ENCODE peak calls at places on chromosomes 4 and X, in eight cellular contexts. F, L, A, J, G, R, H and B are unnamed samples.

GRCh38 chr4:76960014-76960413 is 10.5 kb downstream of the SEPTIN11 start:
- ATAC-seq in F (no peak), L (no peak), A (no peak), J (peak; percentile 90), G (no peak), R (no peak), H (no peak), B (no peak)

GRCh38 chr4:139167774-139168444 is 9.1 kb downstream of the ELF2 start:
- ATAC-seq in F (peak; percentile 80), L (peak; percentile 76), A (peak; percentile 55), J (peak; percentile 69), G (peak; percentile 91), R (peak; percentile 80), H (peak; percentile 49), B (peak; percentile 66)

GRCh38 chr4:148397006-148397673 is 45.1 kb downstream of the NR3C2 start:
- ATAC-seq in F (no peak), L (no peak), A (no peak), J (no peak), G (no peak), R (no peak), H (no peak), B (no peak)

GRCh38 chr4:66691101-66691500 is 854.2 kb downstream of the CENPC start:
- ATAC-seq in F (no peak), L (no peak), A (no peak), J (no peak), G (peak; percentile 55), R (no peak), H (peak; percentile 72), B (no peak)

GRCh38 chrX:150790021-150790420 is 96.8 kb downstream of the MTMR1 start:
- ATAC-seq in F (no peak), L (no peak), A (no peak), J (no peak), G (no peak), R (no peak), H (no peak), B (no peak)

GRCh38 chrX:13485167-13485566 is 84.2 kb upstream of the EGFL6 start:
- ATAC-seq in F (no peak), L (no peak), A (no peak), J (no peak), G (no peak), R (no peak), H (no peak), B (no peak)

GRCh38 chr4:185142563-185142910 is 529 bp upstream of the SLC25A4 start:
- ATAC-seq in F (no peak), L (no peak), A (no peak), J (peak; percentile 45), G (no peak), R (no peak), H (no peak), B (peak; percentile 23)

GRCh38 chr4:128812360-128812958 is 3.0 kb downstream of the JADE1 start:
- ATAC-seq in F (no peak), L (peak; percentile 1), A (no peak), J (peak; percentile 1), G (peak; percentile 7), R (peak; percentile 22), H (peak; percentile 2), B (peak; percentile 4)

GRCh38 chrX:154327026-154327820 is 31.6 kb downstream of the TKTL1 start:
- ATAC-seq in F (no peak), L (peak; percentile 30), A (no peak), J (peak; percentile 34), G (no peak), R (no peak), H (no peak), B (no peak)

GRCh38 chrX:42094208-42094607 is 170.9 kb upstream of the CASK start:
- ATAC-seq in F (no peak), L (no peak), A (no peak), J (peak; percentile 77), G (no peak), R (no peak), H (no peak), B (no peak)

GRCh38 chr4:123783091-123783765 is 386.6 kb downstream of the SPRY1 start:
- ATAC-seq in F (no peak), L (no peak), A (no peak), J (no peak), G (no peak), R (no peak), H (no peak), B (no peak)

GRCh38 chr4:48116582-48116981 is 17.5 kb downstream of the TXK start:
- ATAC-seq in F (no peak), L (no peak), A (peak; percentile 15), J (peak; percentile 26), G (no peak), R (no peak), H (peak; percentile 84), B (no peak)

GRCh38 chr4:146638801-146639351 is at the start of gene POU4F2:
- ATAC-seq in F (no peak), L (no peak), A (no peak), J (no peak), G (no peak), R (no peak), H (peak; percentile 64), B (no peak)

GRCh38 chr4:70833701-70834100 is 6.0 kb downstream of the GRSF1 start:
- ATAC-seq in F (no peak), L (no peak), A (no peak), J (no peak), G (no peak), R (no peak), H (no peak), B (no peak)
- H3K36me3 ChIP-seq in F (peaks cover 56% of the 10 kb centered on the region), L (peaks cover 75% of the 10 kb centered on the region), A (peaks cover 34% of the 10 kb centered on the region), J (peaks cover 41% of the 10 kb centered on the region), G (peaks cover 50% of the 10 kb centered on the region), R (peaks cover 20% of the 10 kb centered on the region), H (peaks cover 37% of the 10 kb centered on the region), B (peaks cover 74% of the 10 kb centered on the region)

DNA sequence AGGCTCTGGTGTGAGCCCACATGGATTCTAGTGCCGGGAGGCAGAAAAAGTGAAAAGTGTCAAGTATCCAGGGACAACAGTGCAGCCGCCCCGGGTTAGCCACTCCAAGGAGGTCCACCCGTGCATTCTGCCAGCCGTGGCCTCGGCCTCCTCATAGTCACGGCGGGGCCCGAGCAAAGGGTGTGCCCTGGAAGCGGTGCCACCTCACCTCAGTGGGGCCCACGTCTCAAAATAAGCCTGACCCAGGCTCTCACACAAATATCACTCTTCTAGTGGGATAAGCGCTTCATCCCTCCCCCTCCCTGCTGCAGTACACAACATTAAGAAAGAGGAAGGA is 427 bp upstream of the KLHL13 start:
- ATAC-seq in F (peak; percentile 55), L (peak; percentile 58), A (no peak), J (peak; percentile 44), G (no peak), R (peak; percentile 64), H (peak; percentile 17), B (peak; percentile 42)
- TF ChIP-seq POLR2AphosphoS5 in F (no peak), L (no peak), A (no peak), J (no peak), G (no peak), R (no peak), H (no peak), B (no peak)

GRCh38 chr4:3112979-3113469 is 38.5 kb downstream of the HTT start:
- ATAC-seq in F (no peak), L (no peak), A (no peak), J (no peak), G (no peak), R (no peak), H (no peak), B (no peak)

GRCh38 chr4:3116955-3117354 is 42.5 kb downstream of the HTT start:
- ATAC-seq in F (no peak), L (no peak), A (no peak), J (no peak), G (no peak), R (no peak), H (no peak), B (no peak)

GRCh38 chr4:3114377-3114776 is 39.9 kb downstream of the HTT start:
- ATAC-seq in F (no peak), L (no peak), A (no peak), J (no peak), G (no peak), R (no peak), H (no peak), B (no peak)

GRCh38 chr4:3118281-3118680 is 43.8 kb downstream of the HTT start:
- ATAC-seq in F (no peak), L (no peak), A (no peak), J (no peak), G (no peak), R (no peak), H (no peak), B (no peak)

GRCh38 chr4:3115637-3116300 is 41.3 kb downstream of the HTT start:
- ATAC-seq in F (no peak), L (no peak), A (no peak), J (no peak), G (no peak), R (no peak), H (no peak), B (peak; percentile 61)
- H3K36me3 ChIP-seq in F (peaks cover 22% of the 10 kb centered on the region), L (peaks cover 39% of the 10 kb centered on the region), A (peaks cover 39% of the 10 kb centered on the region), J (peaks cover 44% of the 10 kb centered on the region), G (peaks cover 81% of the 10 kb centered on the region), R (peaks cover 4% of the 10 kb centered on the region), H (peaks cover 50% of the 10 kb centered on the region), B (no peaks in the 10 kb centered on the region)

GRCh38 chr4:150078041-150078995 is at the start of gene DCLK2:
- ATAC-seq in F (peak; percentile 83), L (peak; percentile 58), A (peak; percentile 83), J (no peak), G (peak; percentile 69), R (peak; percentile 85), H (peak; percentile 77), B (peak; percentile 91)
- TF ChIP-seq POLR2AphosphoS5 in F (peak; percentile 7), L (no peak), A (no peak), J (no peak), G (no peak), R (peak; percentile 27), H (no peak), B (peak; percentile 85)

DNA sequence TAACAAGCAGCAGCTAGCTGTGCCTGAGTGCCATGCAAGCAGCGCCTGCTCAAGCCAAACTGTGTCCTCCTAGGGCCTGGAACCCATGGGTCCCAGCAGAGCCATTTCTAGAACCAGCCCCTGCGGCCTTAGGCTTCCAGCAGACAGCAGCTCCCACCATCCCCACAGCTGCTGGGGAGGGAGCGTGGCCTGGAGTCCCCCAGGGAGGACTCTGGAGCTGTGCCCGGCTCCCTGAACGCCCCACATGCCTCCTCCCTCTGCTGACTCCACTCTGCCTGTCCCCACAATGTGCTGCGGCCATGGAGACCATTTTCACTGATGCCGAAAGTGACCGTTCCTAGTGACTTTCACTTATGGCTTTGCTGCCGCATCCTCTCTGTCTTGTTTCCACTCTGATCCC is 45.9 kb downstream of the GAK start:
- ATAC-seq in F (no peak), L (no peak), A (no peak), J (no peak), G (no peak), R (no peak), H (no peak), B (no peak)
- H3K36me3 ChIP-seq in F (peaks cover 7% of the 10 kb centered on the region), L (peaks cover 87% of the 10 kb centered on the region), A (peaks cover 60% of the 10 kb centered on the region), J (peaks cover 2% of the 10 kb centered on the region), G (peaks cover 31% of the 10 kb centered on the region), R (no peaks in the 10 kb centered on the region), H (no peaks in the 10 kb centered on the region), B (peaks cover 100% of the 10 kb centered on the region)

DNA sequence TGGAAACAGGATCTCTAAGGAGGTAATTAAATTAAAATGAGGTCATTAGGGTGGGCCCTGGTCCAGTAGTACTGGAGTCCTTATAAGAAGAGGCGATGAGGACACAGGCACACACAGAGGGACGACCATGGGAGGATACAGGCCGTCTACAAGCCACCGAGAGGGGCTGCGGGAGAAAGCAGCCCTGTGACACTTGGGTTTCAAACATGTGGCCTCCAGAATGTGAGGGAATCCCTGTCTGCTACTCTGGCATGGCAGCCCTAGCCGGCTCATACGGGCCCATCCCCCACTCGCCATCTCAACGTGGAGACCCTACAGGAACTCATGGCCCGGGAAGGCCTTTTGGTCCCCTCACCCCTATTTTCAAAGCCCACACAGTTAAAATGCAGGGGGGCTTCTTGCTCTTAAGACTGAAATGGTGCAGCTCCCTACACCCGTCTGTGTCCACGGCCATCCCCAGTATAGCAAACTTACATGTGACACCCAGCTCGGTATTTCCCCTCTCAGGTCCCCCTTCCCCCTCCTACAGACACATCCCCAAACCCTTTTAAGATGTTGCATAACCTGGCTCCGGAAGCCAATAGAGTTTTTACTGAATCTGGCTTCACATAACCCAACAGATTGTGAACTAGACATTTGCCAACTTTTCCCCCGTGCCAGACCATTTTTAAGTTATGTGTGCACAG is 124.1 kb upstream of the TBL1X start:
- ATAC-seq in F (no peak), L (no peak), A (peak; percentile 77), J (peak; percentile 80), G (peak; percentile 64), R (no peak), H (no peak), B (peak; percentile 68)
- TF ChIP-seq POLR2AphosphoS5 in F (no peak), L (no peak), A (peak; percentile 61), J (peak; percentile 23), G (no peak), R (no peak), H (no peak), B (peak; percentile 55)